ENCODE peak calls at places on chromosomes 13 and 19, in six cellular contexts. Q, Z, O, L, H and B are unnamed samples.

GRCh38 chr13:98490195-98490771 is 86.6 kb downstream of the STK24 start:
- DNase-seq in Q (no peak), L (no peak), H (no peak), Z (no peak), O (no peak), B (no peak)

GRCh38 chr13:86355301-86355700 is 556.1 kb upstream of the SLITRK6 start:
- DNase-seq in Q (no peak), L (no peak), Z (no peak), O (no peak), H (no peak), B (no peak)

GRCh38 chr13:80379245-80379644 is 38.3 kb upstream of the SPRY2 start:
- DNase-seq in Z (peak; percentile 43), Q (no peak), H (no peak), L (no peak), O (no peak), B (no peak)

GRCh38 chr13:105048685-105049084 is 1486.8 kb downstream of the EFNB2 start:
- DNase-seq in O (no peak), Z (no peak), L (no peak), Q (no peak), H (no peak), B (no peak)

GRCh38 chr19:45881909-45882528 is 3.9 kb downstream of the IRF2BP1 start:
- DNase-seq in O (no peak), Q (no peak), H (no peak), L (no peak), Z (no peak), B (no peak)

GRCh38 chr19:29687244-29687896 is 22.1 kb downstream of the PLEKHF1 start:
- DNase-seq in O (no peak), L (no peak), H (no peak), Z (peak; percentile 98), Q (no peak), B (peak; percentile 30)

GRCh38 chr13:97141564-97142005 is 80.5 kb upstream of the MBNL2 start:
- DNase-seq in L (no peak), H (peak; percentile 8), Q (no peak), Z (peak; percentile 94), O (peak; percentile 43), B (no peak)

GRCh38 chr13:113751491-113751890 is 7.5 kb upstream of the TMEM255B start:
- DNase-seq in L (no peak), O (no peak), H (no peak), Z (no peak), Q (no peak), B (no peak)

GRCh38 chr19:4376245-4376990 is 23.9 kb downstream of the SH3GL1 start:
- DNase-seq in Z (no peak), O (no peak), H (no peak), Q (no peak), L (no peak), B (no peak)

GRCh38 chr13:26658972-26659371 is 101.5 kb downstream of the WASF3 start:
- DNase-seq in L (no peak), Z (no peak), Q (no peak), H (no peak), O (no peak), B (no peak)

GRCh38 chr19:38727868-38728660 is 16.2 kb downstream of the CAPN12 start:
- DNase-seq in H (no peak), O (no peak), Q (peak; percentile 61), Z (no peak), L (no peak), B (no peak)

GRCh38 chr13:106802917-106803316 is 235.0 kb upstream of the ARGLU1 start:
- DNase-seq in Q (no peak), Z (no peak), L (no peak), O (no peak), H (no peak), B (no peak)

GRCh38 chr13:37602743-37603381 is 4.3 kb upstream of the POSTN start:
- DNase-seq in O (no peak), Z (peak; percentile 47), H (no peak), L (no peak), Q (no peak), B (no peak)

GRCh38 chr19:33777351-33777750 is 19.3 kb upstream of the KCTD15 start:
- DNase-seq in Q (no peak), H (no peak), Z (no peak), L (no peak), O (no peak), B (no peak)

GRCh38 chr13:50244355-50244912 is 229.2 kb downstream of the KCNRG start:
- DNase-seq in H (no peak), Z (no peak), Q (no peak), L (no peak), O (no peak), B (no peak)

GRCh38 chr19:48543121-48543710 is 8.8 kb upstream of the SULT2B1 start:
- DNase-seq in Z (peak; percentile 65), L (no peak), O (no peak), H (peak; percentile 18), Q (no peak), B (no peak)

GRCh38 chr13:114310961-114311360 is 3.3 kb upstream of the CHAMP1 start:
- DNase-seq in Q (no peak), O (no peak), Z (peak; percentile 75), L (no peak), H (no peak), B (no peak)

GRCh38 chr19:9872618-9873242 is 37.6 kb downstream of the PIN1 start:
- DNase-seq in Z (no peak), Q (no peak), L (no peak), O (no peak), H (no peak), B (no peak)

GRCh38 chr19:2237051-2237868 is 636 bp downstream of the SF3A2 start:
- DNase-seq in O (no peak), L (no peak), Q (no peak), H (no peak), Z (no peak), B (no peak)

GRCh38 chr13:112222971-112223370 is 153.2 kb upstream of the SPACA7 start:
- DNase-seq in L (no peak), Z (no peak), O (no peak), Q (no peak), H (no peak), B (no peak)

GRCh38 chr19:1606138-1606651 is 933 bp upstream of the UQCR11 start:
- DNase-seq in L (no peak), O (no peak), H (peak; percentile 33), Q (no peak), Z (no peak), B (no peak)

GRCh38 chr19:49676136-49676689 is 858 bp upstream of the PRMT1 start:
- DNase-seq in O (no peak), Z (peak; percentile 95), L (peak; percentile 77), H (peak; percentile 84), Q (peak; percentile 86), B (no peak)